ENCODE peak calls at places on chromosomes 3 and 15, in six cellular contexts. N, C, L, S, E and U are unnamed samples.

GRCh38 chr3:174355505-174355904 is 503.6 kb upstream of the NAALADL2 start:
- DNase-seq in S (peak; percentile 27), C (no peak), E (no peak), L (no peak), N (peak; percentile 42), U (no peak)

GRCh38 chr3:103513003-103513402 is 1078.2 kb downstream of the ZPLD1 start:
- DNase-seq in E (no peak), S (no peak), C (no peak), L (no peak), N (no peak), U (no peak)

GRCh38 chr3:146547235-146547835 is 2.9 kb upstream of the PLSCR1 start:
- DNase-seq in L (no peak), S (no peak), E (no peak), N (no peak), C (no peak), U (no peak)

GRCh38 chr3:138253609-138254008 is 66.5 kb downstream of the ARMC8 start:
- DNase-seq in C (no peak), S (no peak), E (no peak), N (no peak), L (no peak), U (no peak)

GRCh38 chr15:53843869-53844569 is 84.6 kb upstream of the WDR72 start:
- DNase-seq in C (no peak), N (no peak), S (no peak), E (no peak), L (no peak), U (no peak)

GRCh38 chr3:18643290-18643689 is 218.2 kb upstream of the SATB1 start:
- DNase-seq in C (no peak), E (no peak), S (no peak), L (no peak), N (no peak), U (no peak)

GRCh38 chr3:44805960-44806359 is 44.4 kb downstream of the KIF15 start:
- DNase-seq in S (no peak), E (no peak), L (no peak), N (no peak), C (peak; percentile 20), U (no peak)

GRCh38 chr3:4820296-4821121 is 158.7 kb upstream of the BHLHE40 start:
- DNase-seq in N (no peak), E (no peak), S (no peak), C (no peak), L (no peak), U (no peak)

GRCh38 chr3:154850921-154851320 is 229.2 kb upstream of the MME start:
- DNase-seq in L (no peak), C (no peak), N (no peak), E (no peak), S (no peak), U (no peak)

GRCh38 chr3:180855364-180855763 is 57.1 kb upstream of the FXR1 start:
- DNase-seq in N (no peak), C (no peak), L (no peak), E (no peak), S (peak; percentile 23), U (no peak)

GRCh38 chr15:76278651-76279050 is 32.6 kb downstream of the ETFA start:
- DNase-seq in S (no peak), N (no peak), L (no peak), C (no peak), E (no peak), U (no peak)

GRCh38 chr3:107235193-107235922 is 141.9 kb upstream of the CCDC54 start:
- DNase-seq in L (no peak), C (peak; percentile 12), S (peak; percentile 55), E (no peak), N (peak; percentile 50), U (peak; percentile 21)

GRCh38 chr3:168847293-168847883 is 751.7 kb upstream of the GOLIM4 start:
- DNase-seq in N (peak; percentile 52), L (no peak), C (peak; percentile 25), S (peak; percentile 53), E (peak; percentile 4), U (peak; percentile 13)

GRCh38 chr15:77611767-77612166 is 20.9 kb downstream of the LINGO1 start:
- DNase-seq in N (peak; percentile 46), E (no peak), L (no peak), C (no peak), S (peak; percentile 98), U (no peak)

GRCh38 chr15:29018406-29018805 is 132.6 kb downstream of the APBA2 start:
- DNase-seq in N (no peak), C (no peak), L (no peak), S (no peak), E (no peak), U (peak; percentile 15)

GRCh38 chr3:184334470-184335158 is 2.8 kb upstream of the FAM131A start:
- DNase-seq in S (no peak), C (no peak), E (peak; percentile 76), N (no peak), L (no peak), U (no peak)

GRCh38 chr3:184337315-184337714 is at the start of gene FAM131A:
- DNase-seq in C (no peak), E (no peak), S (no peak), L (peak; percentile 77), N (peak; percentile 49), U (no peak)

GRCh38 chr3:184336484-184337230 is 743 bp upstream of the FAM131A start:
- DNase-seq in N (peak; percentile 69), S (peak; percentile 59), C (peak; percentile 67), E (peak; percentile 62), L (no peak), U (no peak)

GRCh38 chr3:184335291-184335660 is 2.1 kb upstream of the FAM131A start:
- DNase-seq in L (no peak), C (peak; percentile 56), S (peak; percentile 32), N (no peak), E (no peak), U (no peak)

DNA sequence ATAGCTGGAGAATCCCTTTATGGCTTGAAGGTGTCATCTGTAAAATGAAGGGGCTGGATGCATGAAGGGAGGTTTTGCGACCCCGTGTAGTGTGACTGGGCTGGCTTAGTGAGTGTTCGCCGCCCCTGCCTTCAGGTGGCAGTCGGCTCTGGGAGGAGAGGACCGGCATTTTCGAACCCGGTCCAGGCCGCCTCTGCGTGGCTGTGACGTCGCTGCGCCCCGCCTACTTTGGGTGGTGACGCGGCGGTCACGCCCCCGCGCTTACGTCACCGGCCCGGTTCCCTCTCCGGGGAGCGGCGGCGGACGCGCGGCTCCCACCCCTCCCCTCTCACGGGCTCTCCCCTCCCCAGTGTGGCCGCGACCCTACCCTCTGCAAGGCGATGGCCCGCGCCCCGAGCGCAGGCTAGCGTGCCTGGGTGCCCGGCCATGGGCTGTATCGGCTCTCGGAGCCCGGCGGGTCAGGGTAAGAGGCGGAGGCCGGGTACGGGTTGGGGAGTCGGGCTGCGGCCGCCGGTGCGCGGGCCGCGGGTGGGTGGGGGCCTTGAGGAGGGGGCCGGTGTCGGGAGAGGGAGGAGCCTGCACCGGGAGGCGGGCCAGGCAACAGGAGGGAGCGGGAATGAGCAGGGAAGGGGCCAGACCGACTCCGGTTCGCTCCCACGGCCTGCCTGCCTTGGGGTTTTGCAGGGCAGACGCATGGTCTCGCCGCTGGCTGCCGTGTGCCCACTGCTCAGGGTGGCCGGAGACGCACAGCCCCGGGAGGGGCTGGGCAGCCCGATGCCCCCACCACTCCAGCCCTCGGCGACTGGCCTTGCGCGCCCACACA is 1.5 kb upstream of the FAM131A start:
- DNase-seq in E (peak; percentile 61), S (peak; percentile 84), C (peak; percentile 93), N (peak; percentile 84), L (peak; percentile 89), U (peak; percentile 91)
- TF ChIP-seq CTCF in E (no peak), S (peak; percentile 8), C (no peak), N (no peak), L (no peak), U (no peak)

GRCh38 chr3:112338727-112339056 is 5.7 kb downstream of the CD200 start:
- DNase-seq in S (no peak), N (no peak), C (no peak), L (no peak), E (no peak), U (no peak)

GRCh38 chr3:112338021-112338726 is 5.2 kb downstream of the CD200 start:
- DNase-seq in E (peak; percentile 43), N (no peak), L (no peak), C (no peak), S (no peak), U (no peak)

GRCh38 chr3:112333002-112333385 is at the start of gene CD200:
- DNase-seq in L (peak; percentile 37), N (peak; percentile 75), S (peak; percentile 18), E (peak; percentile 60), C (peak; percentile 79), U (peak; percentile 58)

GRCh38 chr3:112333386-112334334 is 704 bp downstream of the CD200 start:
- DNase-seq in N (peak; percentile 77), S (no peak), C (peak; percentile 55), E (peak; percentile 38), L (peak; percentile 13), U (no peak)

DNA sequence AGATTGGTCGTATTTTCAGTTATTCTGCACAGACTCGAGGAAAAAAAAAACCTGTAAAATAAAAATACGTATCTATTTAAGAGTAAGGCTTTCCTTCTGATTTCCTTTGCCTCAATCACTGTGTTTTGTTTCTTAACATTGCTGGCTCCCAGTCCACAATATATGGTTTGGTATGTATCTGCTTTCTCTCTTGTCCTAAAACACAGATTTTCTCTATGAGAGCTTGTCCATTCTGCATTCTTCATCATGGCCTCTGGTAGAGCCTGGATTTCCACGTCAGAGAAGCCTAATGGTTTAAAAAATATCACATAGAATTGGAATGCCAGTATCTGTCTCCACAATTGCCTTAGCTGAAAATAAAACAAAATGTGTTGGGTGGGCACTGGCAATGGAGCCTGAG is 1.8 kb downstream of the CD200 start:
- DNase-seq in E (no peak), C (no peak), N (peak; percentile 65), L (no peak), S (no peak), U (no peak)
- H3K4me3 ChIP-seq in E (no peak overlapping the region), C (no peak overlapping the region), N (peak overlapping the region; percentile 66), L (peak overlapping the region; percentile 63), S (no peak overlapping the region), U (no peak overlapping the region)

GRCh38 chr15:101533371-101534140 is 44.0 kb upstream of the PCSK6 start:
- DNase-seq in C (no peak), S (no peak), E (no peak), L (no peak), N (no peak), U (no peak)

GRCh38 chr15:101535170-101535902 is 45.8 kb upstream of the PCSK6 start:
- DNase-seq in C (peak; percentile 22), S (no peak), E (no peak), L (no peak), N (no peak), U (no peak)

GRCh38 chr15:101536166-101536874 is 46.8 kb upstream of the PCSK6 start:
- DNase-seq in E (no peak), S (no peak), C (peak; percentile 12), N (no peak), L (no peak), U (no peak)

GRCh38 chr15:101532865-101533264 is 43.4 kb upstream of the PCSK6 start:
- DNase-seq in S (no peak), E (no peak), N (no peak), L (no peak), C (no peak), U (no peak)

GRCh38 chr15:101534376-101534970 is 45.0 kb upstream of the PCSK6 start:
- DNase-seq in S (no peak), C (peak; percentile 12), E (no peak), N (no peak), L (no peak), U (no peak)
- H3K9me3 ChIP-seq in S (no peaks in the 10 kb centered on the region), C (no peaks in the 10 kb centered on the region), E (peaks cover 2% of the 10 kb centered on the region), N (no peaks in the 10 kb centered on the region), L (peaks cover 8% of the 10 kb centered on the region), U (no peaks in the 10 kb centered on the region)

DNA sequence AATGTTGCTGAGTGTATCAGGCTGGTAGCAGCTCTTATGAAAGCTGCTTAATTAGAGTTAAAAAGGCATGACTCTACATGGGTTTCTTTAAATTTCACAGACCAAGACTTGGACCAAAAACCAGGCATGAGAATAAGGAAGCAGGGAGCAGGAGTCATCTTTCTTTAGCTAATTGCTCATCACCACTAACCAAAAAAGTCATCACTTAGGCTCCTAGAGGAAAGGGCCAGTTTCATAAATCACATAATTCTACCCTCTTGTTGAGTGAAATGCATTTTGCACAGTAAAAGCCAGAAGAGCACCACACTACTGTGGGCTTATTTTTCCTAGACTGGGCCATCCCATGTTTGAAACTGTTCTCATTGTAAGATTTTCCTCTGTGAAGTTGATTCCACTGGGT is 175.6 kb downstream of the GREM1 start:
- DNase-seq in E (no peak), L (no peak), S (no peak), C (no peak), N (no peak), U (no peak)
- TF ChIP-seq CTCF in E (no peak), L (no peak), S (no peak), C (no peak), N (no peak), U (no peak)